ENCODE peak calls at places on chromosomes 2 and 18, in seven cellular contexts. T is IMR-90, R is H9, M is mesendoderm, S is mesenchymal stem cell, Q is H1, P is trophoblast cell. N is an unnamed sample. For H3K27me3, the result is how much of the 10 kb centered on the place peaks cover.

GRCh38 chr18:55748227-55748738 is 160.3 kb upstream of the TCF4 start:
- DNase-seq in T (no peak), R (no peak), M (peak), S (no peak), Q (no peak), P (peak), N (no peak)

GRCh38 chr2:163687213-163687612 is 48.6 kb downstream of the FIGN start:
- DNase-seq in T (no peak), R (no peak), M (no peak), S (no peak), Q (no peak), P (no peak), N (no peak)

GRCh38 chr2:47535991-47536390 is 133.0 kb downstream of the MSH2 start:
- DNase-seq in T (no peak), R (no peak), M (no peak), S (peak), Q (no peak), P (no peak), N (no peak)

GRCh38 chr2:128491845-128492244 is 173.2 kb upstream of the HS6ST1 start:
- DNase-seq in T (no peak), R (peak), M (no peak), S (no peak), Q (peak), P (no peak), N (no peak)

GRCh38 chr2:235692671-235693171 is 198.9 kb downstream of the AGAP1 start:
- DNase-seq in T (no peak), R (no peak), M (no peak), S (no peak), Q (no peak), P (no peak), N (no peak)

GRCh38 chr18:23718243-23718720 is 29.0 kb downstream of the LAMA3 start:
- DNase-seq in T (peak), R (no peak), M (no peak), S (peak), Q (no peak), P (peak), N (no peak)

GRCh38 chr2:19868705-19869550 is 32.9 kb downstream of the TTC32 start:
- DNase-seq in T (no peak), R (peak), M (peak), S (peak), Q (peak), P (peak), N (peak)

GRCh38 chr2:196275646-196276352 is 104.4 kb upstream of the STK17B start:
- DNase-seq in T (peak), R (no peak), M (no peak), S (peak), Q (no peak), P (peak), N (no peak)

GRCh38 chr18:79612291-79613108 is 67.1 kb upstream of the CTDP1 start:
- DNase-seq in T (no peak), R (no peak), M (no peak), S (no peak), Q (peak), P (no peak), N (no peak)

GRCh38 chr2:237877576-237878307 is 18.3 kb downstream of the RAMP1 start:
- DNase-seq in T (no peak), R (no peak), M (no peak), S (no peak), Q (no peak), P (no peak), N (no peak)

GRCh38 chr2:176553685-176554106 is 284.5 kb downstream of the MTX2 start:
- DNase-seq in T (peak), R (peak), M (peak), S (peak), Q (peak), P (no peak), N (no peak)

GRCh38 chr2:219476605-219477578 is 21.8 kb upstream of the GMPPA start:
- DNase-seq in T (no peak), R (peak), M (peak), S (no peak), Q (peak), P (no peak), N (peak)

GRCh38 chr2:16950436-16950835 is 284.8 kb upstream of the CYRIA start:
- DNase-seq in T (no peak), R (no peak), M (peak), S (no peak), Q (no peak), P (peak), N (no peak)

GRCh38 chr18:74425161-74425560 is 31.9 kb downstream of the DIPK1C start:
- DNase-seq in T (no peak), R (no peak), M (no peak), S (no peak), Q (no peak), P (no peak), N (no peak)

GRCh38 chr2:240964854-240965295 is 33.5 kb upstream of the SNED1 start:
- DNase-seq in T (no peak), R (peak), M (no peak), S (no peak), Q (peak), P (no peak), N (no peak)

GRCh38 chr18:6207119-6207518 is 207.6 kb downstream of the L3MBTL4 start:
- DNase-seq in T (peak), R (no peak), M (no peak), S (peak), Q (no peak), P (peak), N (no peak)

GRCh38 chr18:23572012-23572411 is 14.3 kb downstream of the NPC1 start:
- DNase-seq in T (no peak), R (no peak), M (no peak), S (no peak), Q (no peak), P (peak), N (no peak)

GRCh38 chr2:113281920-113282746 is 3.4 kb upstream of the PAX8 start:
- DNase-seq in T (peak), R (no peak), M (no peak), S (no peak), Q (no peak), P (peak), N (no peak)

GRCh38 chr2:47269316-47270232 is 114.5 kb upstream of the STPG4 start:
- DNase-seq in T (peak), R (no peak), M (peak), S (peak), Q (no peak), P (peak), N (no peak)

GRCh38 chr2:42493885-42494433 is at the start of gene KCNG3:
- DNase-seq in T (peak), R (peak), M (peak), S (peak), Q (peak), P (peak), N (peak)

GRCh38 chr2:1488851-1489250 is 75.6 kb downstream of the TPO start:
- DNase-seq in T (no peak), R (no peak), M (no peak), S (no peak), Q (no peak), P (no peak), N (no peak)

GRCh38 chr2:152421521-152422367 is 86.8 kb downstream of the FMNL2 start:
- DNase-seq in T (peak), R (no peak), M (peak), S (peak), Q (no peak), P (peak), N (no peak)

DNA sequence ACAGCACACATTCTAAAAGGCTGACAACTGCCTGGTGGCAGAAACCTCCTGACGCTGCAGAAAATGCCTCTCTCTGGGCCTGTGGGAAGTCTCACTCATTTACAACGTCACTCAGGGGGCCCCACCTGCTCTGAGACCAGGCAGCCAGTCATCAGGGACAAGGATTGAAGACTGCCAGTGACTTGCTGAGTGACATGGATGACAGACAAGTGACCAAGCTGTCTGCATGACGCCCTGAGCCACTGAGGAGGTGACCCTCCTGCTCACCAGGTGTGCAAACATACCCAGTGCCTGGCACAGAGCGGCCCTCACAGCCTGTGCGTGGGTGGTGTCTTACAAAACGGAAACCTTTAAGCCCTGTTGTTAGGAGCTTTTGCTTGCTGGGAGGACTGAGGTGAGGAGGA is 392.4 kb downstream of the TNS1 start:
- DNase-seq in T (no peak), R (no peak), M (no peak), S (no peak), Q (no peak), P (no peak), N (no peak)
- H3K4ac ChIP-seq in T (no peak), R (no peak), M (no peak), S (no peak), Q (no peak), P (no peak), N (no peak)

GRCh38 chr2:119528036-119528435 is 3.8 kb upstream of the SCTR start:
- DNase-seq in T (no peak), R (no peak), M (no peak), S (no peak), Q (no peak), P (no peak), N (no peak)
- H3K27me3 ChIP-seq in T (under half), R (under half), M (under half), S (half or more), Q (under half), P (under half), N (under half)

GRCh38 chr2:102518170-102518569 is 45.1 kb downstream of the SLC9A4 start:
- DNase-seq in T (no peak), R (no peak), M (no peak), S (no peak), Q (no peak), P (no peak), N (no peak)
- H3K4ac ChIP-seq in T (no peak), R (no peak), M (no peak), S (no peak), Q (no peak), P (no peak), N (no peak)

GRCh38 chr2:109451671-109452070 is 162.1 kb downstream of the SEPTIN10 start:
- DNase-seq in T (no peak), R (no peak), M (no peak), S (no peak), Q (no peak), P (no peak), N (no peak)

GRCh38 chr2:109450574-109451265 is 163.0 kb downstream of the SEPTIN10 start:
- DNase-seq in T (no peak), R (no peak), M (no peak), S (no peak), Q (no peak), P (no peak), N (no peak)

GRCh38 chr2:109447811-109448210 is 166.0 kb downstream of the SEPTIN10 start:
- DNase-seq in T (no peak), R (no peak), M (no peak), S (no peak), Q (no peak), P (no peak), N (no peak)

GRCh38 chr2:109447251-109447661 is 166.5 kb downstream of the SEPTIN10 start:
- DNase-seq in T (peak), R (no peak), M (no peak), S (peak), Q (no peak), P (peak), N (no peak)

DNA sequence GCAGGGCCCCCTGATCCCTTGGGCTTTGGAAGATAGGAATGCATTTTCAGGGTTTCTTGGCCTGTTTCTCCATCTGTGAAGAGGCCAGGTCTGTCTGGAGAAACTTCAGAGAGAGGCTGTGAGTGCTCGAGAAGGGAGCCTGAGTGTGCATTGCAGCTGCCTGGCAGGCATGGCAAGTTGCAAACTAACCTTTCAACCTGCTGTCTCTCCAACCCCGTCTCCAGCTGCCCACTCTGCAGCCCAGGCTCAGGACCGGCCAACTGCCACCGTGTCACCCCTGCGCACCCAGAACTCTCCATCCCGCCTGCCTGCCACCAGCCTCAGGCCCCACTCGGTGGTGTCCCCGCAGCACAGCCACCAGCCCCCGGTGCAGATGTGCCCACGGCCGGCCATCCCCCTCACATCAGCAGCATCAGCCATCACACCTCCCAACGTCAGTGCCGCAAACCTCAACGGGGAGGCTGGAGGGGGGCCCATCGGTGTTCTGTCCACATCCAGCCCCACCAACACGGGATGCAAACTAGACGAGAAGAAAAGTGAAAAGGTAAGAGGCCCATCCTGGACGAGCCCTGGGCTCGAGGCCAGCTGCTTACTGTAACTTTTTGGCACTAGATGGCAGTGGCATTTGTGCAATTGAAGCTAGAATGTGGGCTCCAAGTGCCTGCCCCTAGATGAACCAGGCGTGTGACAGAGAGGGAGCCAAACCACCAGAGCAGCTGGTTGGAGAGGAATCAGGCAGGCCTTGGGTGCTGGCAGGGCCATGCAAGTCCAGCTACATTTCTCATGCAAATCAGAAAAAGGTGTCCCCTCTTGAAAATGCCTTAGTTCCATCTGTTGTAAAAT is 164.6 kb downstream of the SEPTIN10 start:
- DNase-seq in T (no peak), R (no peak), M (peak), S (no peak), Q (no peak), P (peak), N (no peak)
- H3K27me3 ChIP-seq in T (under half), R (under half), M (under half), S (under half), Q (under half), P (under half), N (under half)

GRCh38 chr2:169963786-169964185 is 136.5 kb downstream of the UBR3 start:
- DNase-seq in T (peak), R (no peak), M (no peak), S (no peak), Q (no peak), P (peak), N (no peak)

GRCh38 chr2:169965495-169965894 is 138.2 kb downstream of the UBR3 start:
- DNase-seq in T (peak), R (no peak), M (no peak), S (peak), Q (no peak), P (peak), N (no peak)

GRCh38 chr2:169968767-169969166 is 141.5 kb downstream of the UBR3 start:
- DNase-seq in T (no peak), R (no peak), M (no peak), S (no peak), Q (no peak), P (no peak), N (no peak)

GRCh38 chr2:169964740-169965139 is 137.5 kb downstream of the UBR3 start:
- DNase-seq in T (no peak), R (no peak), M (no peak), S (peak), Q (no peak), P (no peak), N (no peak)

GRCh38 chr2:169966449-169966848 is 139.2 kb downstream of the UBR3 start:
- DNase-seq in T (no peak), R (no peak), M (no peak), S (no peak), Q (no peak), P (no peak), N (no peak)
- H3K4ac ChIP-seq in T (no peak), R (no peak), M (no peak), S (no peak), Q (no peak), P (no peak), N (no peak)

N was measured in neuronal stem cell.